ENCODE peak calls at places on chromosomes 12 and 14, in nine cellular contexts. P, R, A, N, S, V, K, U and X are unnamed samples.

GRCh38 chr14:92005019-92005418 is 34.8 kb downstream of the TRIP11 start:
- DNase-seq in P (no peak), R (no peak), A (no peak), N (no peak), S (no peak), V (no peak), K (no peak), U (no peak), X (no peak)

GRCh38 chr12:95601626-95602025 is 50.4 kb upstream of the USP44 start:
- DNase-seq in P (peak), R (no peak), A (no peak), N (no peak), S (peak), V (no peak), K (no peak), U (no peak), X (peak)

GRCh38 chr12:30850684-30851083 is 75.9 kb upstream of the TSPAN11 start:
- DNase-seq in P (no peak), R (no peak), A (no peak), N (no peak), S (no peak), V (no peak), K (no peak), U (no peak), X (no peak)

GRCh38 chr12:12582895-12583303 is 20.2 kb upstream of the DUSP16 start:
- DNase-seq in P (peak), R (no peak), A (no peak), N (no peak), S (peak), V (no peak), K (no peak), U (no peak), X (no peak)

GRCh38 chr12:28766398-28766797 is 382.7 kb upstream of the FAR2 start:
- DNase-seq in P (no peak), R (no peak), A (no peak), N (no peak), S (no peak), V (no peak), K (no peak), U (no peak), X (no peak)

GRCh38 chr12:26728205-26729050 is 104.6 kb downstream of the ITPR2 start:
- DNase-seq in P (no peak), R (no peak), A (no peak), N (no peak), S (no peak), V (no peak), K (peak), U (no peak), X (no peak)

GRCh38 chr12:105289114-105289904 is 41.2 kb upstream of the C12orf75 start:
- DNase-seq in P (peak), R (no peak), A (no peak), N (no peak), S (no peak), V (no peak), K (no peak), U (no peak), X (no peak)

GRCh38 chr14:81406863-81407262 is 6.7 kb upstream of the STON2 start:
- DNase-seq in P (peak), R (no peak), A (no peak), N (no peak), S (peak), V (peak), K (peak), U (no peak), X (no peak)

GRCh38 chr12:107169200-107169599 is 75.9 kb upstream of the CRY1 start:
- DNase-seq in P (no peak), R (no peak), A (no peak), N (no peak), S (no peak), V (no peak), K (no peak), U (no peak), X (peak)

GRCh38 chr12:39296496-39296895 is 146.4 kb downstream of the KIF21A start:
- DNase-seq in P (no peak), R (no peak), A (no peak), N (no peak), S (no peak), V (no peak), K (no peak), U (no peak), X (no peak)

GRCh38 chr12:70983692-70984091 is 63.2 kb upstream of the PTPRR start:
- DNase-seq in P (peak), R (no peak), A (no peak), N (no peak), S (no peak), V (no peak), K (no peak), U (no peak), X (no peak)

GRCh38 chr14:93114068-93114710 is 1.5 kb downstream of the ITPK1 start:
- DNase-seq in P (no peak), R (no peak), A (no peak), N (no peak), S (no peak), V (no peak), K (no peak), U (no peak), X (no peak)

GRCh38 chr12:114209852-114210251 is 196.1 kb downstream of the TBX5 start:
- DNase-seq in P (no peak), R (no peak), A (no peak), N (no peak), S (no peak), V (no peak), K (no peak), U (no peak), X (no peak)

GRCh38 chr14:99734406-99735051 is 50.4 kb downstream of the CYP46A1 start:
- DNase-seq in P (no peak), R (no peak), A (peak), N (no peak), S (no peak), V (no peak), K (peak), U (peak), X (no peak)

GRCh38 chr12:26032719-26033241 is 74.3 kb downstream of the RASSF8 start:
- DNase-seq in P (peak), R (no peak), A (no peak), N (no peak), S (no peak), V (no peak), K (no peak), U (no peak), X (no peak)

GRCh38 chr14:33693237-33693636 is 257.6 kb downstream of the EGLN3 start:
- DNase-seq in P (peak), R (no peak), A (no peak), N (no peak), S (peak), V (no peak), K (no peak), U (no peak), X (no peak)

GRCh38 chr12:130161261-130162231 is 718 bp upstream of the FZD10 start:
- DNase-seq in P (peak), R (no peak), A (peak), N (peak), S (peak), V (no peak), K (peak), U (peak), X (no peak)

GRCh38 chr14:46582826-46583225 is 68.8 kb downstream of the RPL10L start:
- DNase-seq in P (no peak), R (no peak), A (no peak), N (no peak), S (no peak), V (no peak), K (no peak), U (no peak), X (no peak)

GRCh38 chr14:46580941-46581671 is 70.5 kb downstream of the RPL10L start:
- DNase-seq in P (peak), R (peak), A (no peak), N (peak), S (peak), V (peak), K (no peak), U (no peak), X (no peak)
- TF ChIP-seq CTCF in P (peak), R (peak), A (no peak), N (peak), S (peak), V (peak), K (peak), U (no peak), X (peak)

DNA sequence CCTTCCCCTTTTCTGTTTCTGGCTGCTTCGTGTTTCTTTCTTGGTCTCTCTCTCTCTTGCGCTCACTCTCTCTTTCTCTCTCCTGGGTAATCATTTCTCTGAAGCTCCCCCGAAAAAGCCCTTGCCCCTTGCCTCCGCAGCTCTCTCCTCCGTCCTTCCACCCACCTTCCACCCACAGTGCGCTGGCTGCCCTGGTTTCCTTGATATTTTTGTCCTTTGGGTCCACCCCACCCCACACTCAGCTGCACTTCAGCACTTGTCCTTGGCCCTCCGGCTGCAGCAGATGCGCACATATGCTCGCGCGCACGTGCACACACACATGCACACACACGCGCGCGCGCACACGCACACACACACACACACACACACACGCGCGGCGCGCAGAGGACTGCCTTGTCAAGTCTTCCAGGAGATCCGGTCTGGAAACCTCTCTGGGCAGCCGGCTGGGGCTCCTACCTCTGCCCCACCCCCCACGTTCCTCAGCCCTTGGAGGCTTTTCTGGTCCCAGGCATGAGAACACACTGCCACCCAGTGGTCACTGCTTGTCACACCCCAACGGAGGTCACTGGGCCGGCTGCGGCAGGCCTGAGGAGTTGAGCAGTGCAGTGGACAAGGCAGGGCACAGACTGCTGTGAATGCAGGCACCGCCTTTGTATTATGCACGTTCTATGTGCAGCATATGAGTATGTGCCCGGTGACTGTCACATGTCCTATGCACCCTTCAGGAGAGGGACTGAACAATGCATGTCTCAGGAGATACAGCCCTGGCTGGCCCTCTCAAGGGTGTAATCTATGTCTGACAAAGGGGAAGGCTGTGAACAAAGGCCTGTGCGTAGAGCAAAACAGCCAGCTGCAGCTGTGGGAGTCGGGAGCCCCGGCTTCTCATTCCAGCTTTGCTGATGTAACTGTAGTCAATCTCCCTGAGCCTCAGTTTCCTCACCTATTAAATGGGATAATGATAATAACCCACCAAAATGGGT is 6.5 kb downstream of the LAG3 start:
- DNase-seq in P (peak), R (peak), A (peak), N (peak), S (peak), V (peak), K (peak), U (peak), X (peak)
- H3K27ac ChIP-seq in P (no peak), R (peak), A (peak), N (no peak), S (no peak), V (peak), K (peak), U (peak), X (peak)

GRCh38 chr14:69325646-69326265 is 65.8 kb downstream of the GALNT16 start:
- DNase-seq in P (no peak), R (no peak), A (no peak), N (no peak), S (no peak), V (peak), K (peak), U (no peak), X (no peak)
- TF ChIP-seq CTCF in P (no peak), R (no peak), A (no peak), N (peak), S (no peak), V (peak), K (no peak), U (no peak), X (no peak)

GRCh38 chr14:76883437-76883836 is 57.2 kb downstream of the LRRC74A start:
- DNase-seq in P (no peak), R (no peak), A (no peak), N (no peak), S (no peak), V (no peak), K (no peak), U (no peak), X (no peak)

GRCh38 chr14:76882646-76883045 is 56.4 kb downstream of the LRRC74A start:
- DNase-seq in P (no peak), R (no peak), A (no peak), N (no peak), S (peak), V (no peak), K (no peak), U (no peak), X (no peak)

GRCh38 chr14:76884853-76885276 is 58.7 kb downstream of the LRRC74A start:
- DNase-seq in P (no peak), R (no peak), A (peak), N (no peak), S (no peak), V (no peak), K (no peak), U (peak), X (no peak)

GRCh38 chr14:76887196-76887595 is 61.0 kb downstream of the LRRC74A start:
- DNase-seq in P (no peak), R (no peak), A (peak), N (no peak), S (peak), V (no peak), K (no peak), U (no peak), X (no peak)

GRCh38 chr14:76884394-76884793 is 58.2 kb downstream of the LRRC74A start:
- DNase-seq in P (no peak), R (no peak), A (no peak), N (no peak), S (no peak), V (no peak), K (no peak), U (no peak), X (no peak)
- H3K27ac ChIP-seq in P (no peak), R (no peak), A (peak), N (no peak), S (no peak), V (no peak), K (no peak), U (peak), X (no peak)

DNA sequence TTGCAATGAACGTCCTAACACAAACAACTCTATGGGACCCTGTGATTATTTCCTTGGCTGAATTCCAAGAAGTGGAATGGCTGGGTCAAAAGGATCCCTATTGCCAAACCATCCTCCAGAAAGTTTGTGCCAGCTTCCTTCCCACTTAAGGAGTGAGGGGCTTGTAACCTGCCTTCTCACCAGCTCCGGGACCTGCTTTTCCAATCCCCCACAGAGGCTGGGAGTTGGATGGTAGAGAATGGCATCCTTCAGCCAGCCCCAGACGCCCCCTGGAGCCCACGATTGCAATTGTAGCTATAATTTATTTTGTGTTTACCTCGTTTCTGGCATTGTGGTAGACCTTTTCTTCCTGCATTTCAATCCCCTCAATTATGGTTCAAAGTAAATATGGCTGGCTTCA is 9.7 kb upstream of the ZDHHC22 start:
- DNase-seq in P (no peak), R (peak), A (no peak), N (no peak), S (no peak), V (peak), K (no peak), U (no peak), X (peak)
- TF ChIP-seq CTCF in P (peak), R (peak), A (peak), N (peak), S (peak), V (peak), K (peak), U (peak), X (peak)